ENCODE peak calls at places on chromosome X, in five cellular contexts. H is DMS53; W is nucleus accumbens; J is activated naive CD8-positive, alpha-beta T cell treated with anti-CD3 and anti-CD28 coated beads, Interleukin-2, amount 50 U/mL, for 24 hours; L is NCI-H345. Q is an unnamed sample.

GRCh38 chrX:103510031-103510430 is 9.3 kb downstream of the RAB40A start:
- DNase-seq in H (no peak), W (no peak), J (no peak), L (no peak), Q (no peak)

GRCh38 chrX:75648803-75649588 is 126.2 kb upstream of the ZDHHC15 start:
- DNase-seq in H (no peak), W (no peak), J (no peak), L (no peak), Q (no peak)

GRCh38 chrX:110786486-110786885 is 9.1 kb downstream of the CHRDL1 start:
- DNase-seq in H (no peak), W (no peak), J (no peak), L (no peak), Q (no peak)

GRCh38 chrX:153944800-153945150 is 332 bp upstream of the RENBP start:
- DNase-seq in H (no peak), W (no peak), J (no peak), L (no peak), Q (no peak)

GRCh38 chrX:39726810-39727209 is 370.9 kb downstream of the BCOR start:
- DNase-seq in H (peak), W (no peak), J (no peak), L (no peak), Q (no peak)

GRCh38 chrX:29477878-29478277 is 737.5 kb upstream of the MAGEB2 start:
- DNase-seq in H (no peak), W (no peak), J (no peak), L (no peak), Q (no peak)

GRCh38 chrX:70168238-70169188 is 8.8 kb upstream of the DGAT2L6 start:
- DNase-seq in H (peak), W (peak), J (no peak), L (no peak), Q (no peak)

GRCh38 chrX:87914726-87915125 is 397.1 kb downstream of the KLHL4 start:
- DNase-seq in H (no peak), W (no peak), J (no peak), L (no peak), Q (no peak)

GRCh38 chrX:105017641-105018040 is 202.9 kb downstream of the TEX13A start:
- DNase-seq in H (no peak), W (no peak), J (no peak), L (no peak), Q (no peak)

GRCh38 chrX:12672362-12673106 is 118.7 kb upstream of the PRPS2 start:
- DNase-seq in H (no peak), W (no peak), J (no peak), L (no peak), Q (no peak)

GRCh38 chrX:125497667-125498066 is 178.0 kb downstream of the TEX13C start:
- DNase-seq in H (no peak), W (no peak), J (no peak), L (no peak), Q (no peak)

GRCh38 chrX:154719132-154719675 is 31.7 kb downstream of the GAB3 start:
- DNase-seq in H (no peak), W (no peak), J (no peak), L (no peak), Q (no peak)

GRCh38 chrX:10900585-10901289 is 210.4 kb upstream of the HCCS start:
- DNase-seq in H (peak), W (no peak), J (no peak), L (no peak), Q (no peak)

GRCh38 chrX:133892337-133892736 is 93.1 kb downstream of the GPC3 start:
- DNase-seq in H (no peak), W (no peak), J (no peak), L (no peak), Q (no peak)

GRCh38 chrX:70398899-70399298 is 24.2 kb upstream of the GDPD2 start:
- DNase-seq in H (no peak), W (no peak), J (no peak), L (no peak), Q (no peak)

GRCh38 chrX:38675856-38676255 is 114.5 kb downstream of the TSPAN7 start:
- DNase-seq in H (no peak), W (no peak), J (no peak), L (no peak), Q (no peak)

GRCh38 chrX:1325515-1326116 is 11.0 kb upstream of the IL3RA start:
- DNase-seq in H (no peak), W (no peak), J (no peak), L (no peak), Q (no peak)

GRCh38 chrX:5341902-5342301 is 886.8 kb downstream of the NLGN4X start:
- DNase-seq in H (no peak), W (no peak), J (no peak), L (no peak), Q (no peak)

GRCh38 chrX:139881572-139881971 is 51.3 kb downstream of the ATP11C start:
- DNase-seq in H (no peak), W (no peak), J (no peak), L (no peak), Q (no peak)

GRCh38 chrX:46561931-46562721 is 11.4 kb upstream of the CHST7 start:
- DNase-seq in H (no peak), W (no peak), J (no peak), L (no peak), Q (no peak)

GRCh38 chrX:74922922-74923321 is 2.3 kb downstream of the NEXMIF start:
- DNase-seq in H (no peak), W (no peak), J (no peak), L (no peak), Q (no peak)

GRCh38 chrX:3811331-3812311 is 98.2 kb upstream of the PRKX start:
- DNase-seq in H (peak), W (peak), J (peak), L (peak), Q (peak)

GRCh38 chrX:150486011-150486410 is 82.4 kb upstream of the MTM1 start:
- DNase-seq in H (peak), W (peak), J (peak), L (peak), Q (peak)

GRCh38 chrX:93874554-93874953 is 200.5 kb downstream of the FAM133A start:
- DNase-seq in H (peak), W (no peak), J (no peak), L (peak), Q (peak)

GRCh38 chrX:118199997-118200396 is 83.4 kb upstream of the KLHL13 start:
- DNase-seq in H (no peak), W (no peak), J (no peak), L (peak), Q (no peak)

GRCh38 chrX:154396948-154397887 is 959 bp upstream of the RPL10 start:
- DNase-seq in H (peak), W (peak), J (peak), L (peak), Q (peak)

GRCh38 chrX:78517124-78517523 is 142.0 kb downstream of the RTL3 start:
- DNase-seq in H (peak), W (no peak), J (peak), L (no peak), Q (no peak)

GRCh38 chrX:19245711-19246269 is 97.9 kb upstream of the PDHA1 start:
- DNase-seq in H (no peak), W (no peak), J (no peak), L (no peak), Q (no peak)

GRCh38 chrX:74535633-74536141 is 78.7 kb downstream of the RLIM start:
- DNase-seq in H (peak), W (peak), J (peak), L (peak), Q (peak)

GRCh38 chrX:15956684-15957083 is 102.1 kb upstream of the AP1S2 start:
- DNase-seq in H (peak), W (no peak), J (no peak), L (no peak), Q (no peak)

GRCh38 chrX:413322-414201 is 26.9 kb upstream of the PPP2R3B start:
- DNase-seq in H (peak), W (no peak), J (no peak), L (no peak), Q (no peak)

GRCh38 chrX:140526138-140526537 is 21.3 kb upstream of the SOX3 start:
- DNase-seq in H (no peak), W (no peak), J (no peak), L (no peak), Q (no peak)

GRCh38 chrX:3029084-3029483 is 12.2 kb upstream of the ARSF start:
- DNase-seq in H (no peak), W (no peak), J (no peak), L (no peak), Q (no peak)

GRCh38 chrX:23857935-23858334 is 49.8 kb downstream of the APOO start:
- DNase-seq in H (no peak), W (no peak), J (no peak), L (no peak), Q (no peak)